ENCODE peak calls at places on chromosome 22, in eight cellular contexts. R, L, Z, I, D, J, X and C are unnamed samples. For H3K27me3, the result is how much of the 10 kb centered on the place peaks cover.

GRCh38 chr22:19001204-19001603 is 65.1 kb upstream of the PRODH start:
- DNase-seq in Z (no peak), X (no peak), I (no peak), D (no peak), L (no peak), J (no peak), R (no peak), C (no peak)

GRCh38 chr22:39543095-39543494 is 10.5 kb upstream of the RPS19BP1 start:
- DNase-seq in R (no peak), D (peak), Z (peak), X (peak), I (no peak), J (no peak), L (no peak), C (no peak)

GRCh38 chr22:44671742-44672141 is 30.3 kb upstream of the PRR5 start:
- DNase-seq in J (peak), Z (no peak), D (peak), X (peak), L (no peak), I (no peak), R (no peak), C (no peak)

GRCh38 chr22:32204856-32205722 is at the start of gene RFPL2:
- DNase-seq in R (peak), J (peak), D (peak), Z (peak), X (peak), I (peak), L (no peak), C (peak)

GRCh38 chr22:42786606-42787356 is 66.1 kb upstream of the A4GALT start:
- DNase-seq in D (no peak), I (no peak), L (no peak), J (no peak), X (no peak), Z (no peak), R (no peak), C (no peak)

GRCh38 chr22:48659393-48659792 is 1168.3 kb downstream of the BRD1 start:
- DNase-seq in J (no peak), X (no peak), Z (no peak), R (peak), D (no peak), L (no peak), I (no peak), C (no peak)

GRCh38 chr22:48855013-48855412 is 972.7 kb downstream of the BRD1 start:
- DNase-seq in I (no peak), R (no peak), Z (no peak), L (no peak), X (no peak), J (no peak), D (no peak), C (no peak)

GRCh38 chr22:48976556-48977535 is 850.8 kb downstream of the BRD1 start:
- DNase-seq in X (no peak), Z (no peak), J (no peak), D (no peak), R (no peak), I (no peak), L (no peak), C (peak)

GRCh38 chr22:49663823-49664222 is 163.8 kb downstream of the BRD1 start:
- DNase-seq in L (no peak), D (no peak), X (no peak), R (no peak), J (no peak), Z (no peak), I (no peak), C (no peak)

GRCh38 chr22:20956258-20957117 is 10.6 kb upstream of the AIFM3 start:
- DNase-seq in Z (peak), R (no peak), J (peak), I (peak), X (peak), L (no peak), D (no peak), C (no peak)

GRCh38 chr22:47121791-47122190 is 359.3 kb downstream of the TBC1D22A start:
- DNase-seq in X (no peak), L (no peak), Z (no peak), I (no peak), D (no peak), R (no peak), J (no peak), C (no peak)

GRCh38 chr22:30104501-30105156 is 24.4 kb downstream of the HORMAD2 start:
- DNase-seq in J (no peak), D (no peak), Z (no peak), X (peak), I (no peak), R (no peak), L (no peak), C (no peak)

GRCh38 chr22:33023119-33023827 is 34.9 kb downstream of the SYN3 start:
- DNase-seq in I (no peak), D (no peak), Z (no peak), L (no peak), R (no peak), X (no peak), J (no peak), C (no peak)

GRCh38 chr22:24189249-24190158 is 8.2 kb downstream of the SUSD2 start:
- DNase-seq in Z (peak), D (peak), J (peak), X (peak), L (peak), I (peak), R (peak), C (peak)

GRCh38 chr22:31828739-31829138 is 74.9 kb downstream of the DEPDC5 start:
- DNase-seq in L (no peak), Z (no peak), D (no peak), J (peak), R (no peak), X (peak), I (no peak), C (no peak)

GRCh38 chr22:19974233-19974861 is 32.7 kb upstream of the TXNRD2 start:
- DNase-seq in J (peak), I (no peak), Z (peak), R (no peak), D (peak), L (no peak), X (peak), C (no peak)

GRCh38 chr22:31929126-31929928 is 15.0 kb upstream of the YWHAH start:
- DNase-seq in X (no peak), L (peak), D (no peak), J (no peak), I (no peak), Z (no peak), R (no peak), C (no peak)

GRCh38 chr22:49460662-49461371 is 366.9 kb downstream of the BRD1 start:
- DNase-seq in J (no peak), Z (no peak), L (no peak), I (no peak), X (no peak), D (no peak), R (no peak), C (no peak)

GRCh38 chr22:17749605-17750395 is 24.5 kb downstream of the BID start:
- DNase-seq in D (no peak), R (no peak), L (no peak), I (no peak), X (no peak), Z (peak), J (no peak), C (no peak)

GRCh38 chr22:17751596-17751995 is 22.7 kb downstream of the BID start:
- DNase-seq in Z (no peak), R (no peak), D (no peak), J (no peak), I (no peak), L (no peak), X (no peak), C (no peak)

GRCh38 chr22:17746916-17747315 is 27.4 kb downstream of the BID start:
- DNase-seq in L (no peak), D (no peak), I (no peak), Z (no peak), R (no peak), X (no peak), J (no peak), C (no peak)

GRCh38 chr22:17744430-17744829 is 29.8 kb downstream of the BID start:
- DNase-seq in D (no peak), X (no peak), Z (no peak), I (no peak), J (no peak), L (no peak), R (no peak), C (no peak)

DNA sequence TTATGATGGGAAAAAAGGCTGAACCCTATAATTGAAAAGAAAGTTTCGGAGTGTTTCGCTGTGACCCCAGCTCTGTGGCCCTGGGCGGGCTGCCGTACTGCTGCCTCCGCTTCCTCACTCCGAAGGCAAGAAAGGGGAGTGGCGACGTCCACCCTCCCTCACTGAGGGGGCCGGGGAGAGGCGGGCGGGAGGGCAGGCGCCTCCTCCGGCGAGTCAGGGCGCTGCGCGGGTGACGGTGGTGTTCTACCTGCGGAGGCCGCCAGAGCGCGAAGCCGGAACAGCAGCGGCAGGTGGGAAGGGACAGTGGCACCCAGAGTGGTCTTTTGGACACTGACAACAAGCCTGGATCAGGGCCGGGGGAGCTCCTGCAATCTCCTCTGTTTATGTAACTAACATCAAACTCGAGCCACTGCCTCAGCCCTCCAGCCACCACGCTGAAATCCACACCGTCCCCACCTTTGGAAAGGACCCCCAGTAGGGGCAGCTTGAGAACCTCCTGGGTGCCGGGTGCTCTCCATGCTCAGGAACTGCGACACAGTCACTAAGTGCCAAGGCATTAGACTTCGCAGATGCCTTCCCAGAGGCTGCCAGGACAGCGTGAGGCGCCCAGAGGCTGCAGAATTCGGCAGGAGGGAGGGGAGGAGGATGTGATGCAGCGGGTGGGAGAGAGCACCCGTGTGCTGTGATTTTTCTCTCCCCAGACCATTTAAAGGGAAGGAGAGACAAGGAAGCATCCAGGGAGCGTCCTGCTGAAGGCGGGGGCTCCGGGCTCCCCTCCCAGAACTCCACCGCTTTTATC is 25.5 kb downstream of the BID start:
- DNase-seq in L (no peak), D (no peak), I (no peak), J (no peak), R (no peak), X (no peak), Z (peak), C (no peak)
- TF ChIP-seq CTCF in L (peak), D (no peak), I (no peak), J (no peak), R (peak), X (peak), Z (peak), C (no peak)

GRCh38 chr22:22388494-22388893 is 120.0 kb downstream of the ZNF280B start:
- DNase-seq in R (no peak), Z (no peak), D (no peak), L (no peak), I (no peak), J (no peak), X (no peak), C (no peak)

GRCh38 chr22:22388055-22388454 is 120.5 kb downstream of the ZNF280B start:
- DNase-seq in R (no peak), L (no peak), Z (no peak), D (no peak), J (no peak), X (no peak), I (no peak), C (no peak)

GRCh38 chr22:22384668-22385244 is 123.8 kb downstream of the ZNF280B start:
- DNase-seq in I (no peak), R (no peak), J (no peak), X (no peak), L (no peak), Z (no peak), D (no peak), C (no peak)

GRCh38 chr22:22386602-22387385 is 121.7 kb downstream of the ZNF280B start:
- DNase-seq in Z (no peak), I (no peak), R (no peak), J (no peak), D (no peak), L (no peak), X (no peak), C (no peak)

GRCh38 chr22:22387386-22387736 is 121.2 kb downstream of the ZNF280B start:
- DNase-seq in L (no peak), R (no peak), J (no peak), X (no peak), D (no peak), I (no peak), Z (no peak), C (no peak)
- H3K27me3 ChIP-seq in L (under half), R (half or more), J (under half), X (under half), D (under half), I (under half), Z (half or more), C (under half)

DNA sequence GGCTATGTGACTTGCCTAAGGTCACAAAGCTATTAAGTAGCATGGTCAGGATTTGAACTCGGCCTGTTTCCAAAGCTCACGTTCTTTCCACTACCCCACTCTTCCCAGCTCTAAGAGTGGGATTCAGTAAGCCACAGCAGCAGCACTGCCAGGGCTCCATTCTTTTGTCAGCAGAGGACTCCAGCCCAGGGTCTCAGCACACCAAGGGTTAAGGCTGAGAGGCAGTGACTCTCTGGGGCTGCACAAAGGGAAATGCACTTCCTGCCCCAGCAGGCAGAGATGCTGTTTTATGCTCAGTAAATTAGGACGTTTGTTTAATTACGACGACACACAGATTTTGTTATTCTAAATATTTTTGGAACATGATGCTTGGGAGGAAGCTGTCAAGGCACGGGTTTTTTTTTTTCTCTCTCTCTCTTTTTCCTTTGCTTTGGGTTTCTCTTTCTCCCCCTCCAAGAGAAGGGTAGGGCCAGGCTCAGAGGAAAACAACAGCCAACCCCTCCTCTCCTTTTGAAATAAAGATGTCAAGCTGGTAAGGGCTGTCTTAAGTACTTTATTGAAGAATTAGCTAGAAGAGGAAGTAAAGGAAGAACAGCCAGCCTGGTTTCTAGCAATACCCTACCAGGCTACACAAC is 2.9 kb downstream of the MYH9 start:
- DNase-seq in J (no peak), L (no peak), X (peak), Z (peak), R (no peak), I (no peak), D (no peak), C (no peak)
- TF ChIP-seq CTCF in J (peak), L (peak), X (no peak), Z (peak), R (no peak), I (no peak), D (no peak), C (no peak)

GRCh38 chr22:36212896-36213295 is 11.3 kb upstream of the APOL4 start:
- DNase-seq in R (no peak), I (no peak), X (no peak), D (no peak), L (no peak), J (no peak), Z (no peak), C (no peak)
- H3K27me3 ChIP-seq in R (under half), I (under half), X (under half), D (under half), L (under half), J (under half), Z (under half), C (under half)

GRCh38 chr22:37546436-37547248 is 13.6 kb upstream of the CDC42EP1 start:
- DNase-seq in D (no peak), I (peak), J (no peak), L (peak), X (peak), Z (peak), R (peak), C (no peak)

GRCh38 chr22:37542959-37543358 is 17.3 kb upstream of the CDC42EP1 start:
- DNase-seq in J (no peak), L (no peak), Z (no peak), D (no peak), I (no peak), X (no peak), R (no peak), C (no peak)

GRCh38 chr22:37547249-37547741 is 13.0 kb upstream of the CDC42EP1 start:
- DNase-seq in R (no peak), D (no peak), I (no peak), L (no peak), X (peak), J (no peak), Z (no peak), C (no peak)

GRCh38 chr22:37545703-37546435 is 14.4 kb upstream of the CDC42EP1 start:
- DNase-seq in X (peak), D (no peak), L (peak), I (peak), J (peak), R (peak), Z (peak), C (no peak)

DNA sequence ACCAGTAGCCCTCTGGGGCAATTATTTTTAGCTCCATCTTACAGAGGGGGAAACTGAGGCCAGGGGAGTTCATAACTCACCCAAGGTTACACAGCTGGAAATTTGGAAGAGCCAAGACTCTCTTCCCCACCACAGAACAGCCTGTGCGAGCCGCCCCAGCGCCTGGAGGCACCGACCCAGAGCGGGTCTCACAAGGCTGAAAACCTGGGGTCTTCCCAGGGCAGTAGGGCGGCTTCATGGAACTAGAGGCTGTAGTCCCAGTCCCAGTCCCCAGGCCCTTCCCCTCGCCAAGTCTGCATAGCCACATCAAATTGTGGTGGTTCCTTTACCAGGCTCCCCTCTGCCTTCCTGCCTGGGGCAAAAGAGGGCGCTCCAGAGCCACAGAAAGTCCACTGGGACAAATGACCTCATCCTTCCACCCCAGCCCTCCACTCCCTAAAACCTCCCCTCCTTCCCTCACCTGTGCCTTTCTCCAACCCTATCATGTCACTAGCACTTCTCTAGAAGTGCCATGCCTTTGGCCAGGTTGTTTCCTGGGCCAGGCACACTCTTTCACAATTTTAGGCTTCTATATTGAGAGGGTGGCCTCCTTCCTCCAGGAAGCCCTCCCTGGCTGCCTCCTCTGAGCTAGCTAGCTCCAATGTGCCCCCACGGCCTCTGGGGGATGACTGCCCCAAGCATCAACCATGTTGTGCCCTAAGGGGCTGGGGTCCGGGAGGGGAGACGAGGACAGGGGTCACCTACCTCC is 15.2 kb upstream of the CDC42EP1 start:
- DNase-seq in R (peak), D (peak), J (peak), X (peak), Z (peak), L (peak), I (peak), C (peak)
- TF ChIP-seq CTCF in R (peak), D (peak), J (peak), X (peak), Z (peak), L (peak), I (peak), C (peak)

DNA sequence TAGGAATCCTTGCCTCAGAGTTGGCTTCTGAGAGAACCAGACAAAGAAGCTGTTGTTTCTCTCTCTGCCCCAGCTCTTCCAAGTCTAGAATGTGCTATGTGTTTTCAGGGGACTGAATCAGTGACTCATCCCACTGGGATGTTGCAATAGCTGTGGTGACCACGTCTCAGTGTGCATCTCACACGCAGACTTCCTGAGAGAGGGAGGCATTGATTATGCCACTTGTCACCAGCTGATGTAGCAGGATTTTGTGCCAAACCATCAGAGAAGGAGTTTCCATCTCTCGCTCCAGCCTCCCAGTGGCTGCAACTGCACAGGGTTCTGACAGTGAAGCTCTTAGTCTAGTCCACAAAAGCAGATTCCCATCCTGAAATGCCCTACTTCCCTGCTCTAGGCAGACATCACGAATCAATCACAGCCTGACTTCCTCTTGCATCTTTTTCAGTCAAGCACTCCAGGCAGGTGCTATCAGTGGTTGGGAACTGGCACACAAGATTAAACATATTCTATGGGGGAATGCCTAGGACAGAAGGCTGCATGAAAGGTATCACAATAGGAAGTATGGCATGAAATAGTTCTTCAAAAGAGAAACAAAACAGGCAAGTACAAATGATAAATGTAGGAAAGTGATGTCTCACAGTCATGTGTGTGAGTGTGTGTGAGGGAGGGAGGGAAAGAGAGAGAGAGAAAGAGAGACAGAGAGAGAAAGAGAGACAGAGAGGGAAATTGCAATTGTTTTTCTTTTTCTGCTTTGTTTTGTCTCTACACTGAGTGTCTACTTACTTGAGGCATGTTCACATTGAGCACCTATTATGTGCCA is 456.0 kb downstream of the MIAT start:
- DNase-seq in Z (no peak), L (peak), X (peak), R (no peak), I (peak), J (peak), D (no peak), C (peak)
- H3K27me3 ChIP-seq in Z (under half), L (under half), X (under half), R (under half), I (under half), J (under half), D (under half), C (under half)